ENCODE peak calls at places on chromosome 6, in four cellular contexts. One of them, this sample, is unnamed.

GRCh38 chr6:32113386-32114352 is 4.5 kb upstream of the TNXB start:
- DNase-seq in NCI-H1105: no peak
- DNase-seq in CD8-positive, alpha-beta T cell: no peak
- DNase-seq in NAMALWA: no peak
- DNase-seq in this sample: no peak

GRCh38 chr6:21732731-21733130 is 139.2 kb downstream of the SOX4 start:
- DNase-seq in NAMALWA: no peak
- DNase-seq in NCI-H1105: no peak
- DNase-seq in CD8-positive, alpha-beta T cell: no peak
- DNase-seq in this sample: no peak

GRCh38 chr6:165181951-165182414 is 127.4 kb downstream of the C6orf118 start:
- DNase-seq in CD8-positive, alpha-beta T cell: no peak
- DNase-seq in NCI-H1105: no peak
- DNase-seq in NAMALWA: no peak
- DNase-seq in this sample: peak

GRCh38 chr6:16267428-16268263 is 29.3 kb downstream of the GMPR start:
- DNase-seq in CD8-positive, alpha-beta T cell: no peak
- DNase-seq in NCI-H1105: no peak
- DNase-seq in NAMALWA: no peak
- DNase-seq in this sample: no peak

GRCh38 chr6:40956871-40957270 is 82.2 kb downstream of the UNC5CL start:
- DNase-seq in NCI-H1105: no peak
- DNase-seq in NAMALWA: no peak
- DNase-seq in CD8-positive, alpha-beta T cell: no peak
- DNase-seq in this sample: no peak

GRCh38 chr6:147043994-147044477 is 160.2 kb upstream of the STXBP5 start:
- DNase-seq in CD8-positive, alpha-beta T cell: no peak
- DNase-seq in NAMALWA: no peak
- DNase-seq in NCI-H1105: no peak
- DNase-seq in this sample: no peak

GRCh38 chr6:129748212-129748900 is 38.4 kb upstream of the ARHGAP18 start:
- DNase-seq in NAMALWA: peak
- DNase-seq in NCI-H1105: no peak
- DNase-seq in CD8-positive, alpha-beta T cell: peak
- DNase-seq in this sample: peak

GRCh38 chr6:148002067-148002466 is 340.6 kb upstream of the SASH1 start:
- DNase-seq in NCI-H1105: no peak
- DNase-seq in CD8-positive, alpha-beta T cell: no peak
- DNase-seq in NAMALWA: no peak
- DNase-seq in this sample: no peak

GRCh38 chr6:16766043-16766521 is 4.8 kb upstream of the ATXN1 start:
- DNase-seq in NCI-H1105: no peak
- DNase-seq in NAMALWA: no peak
- DNase-seq in CD8-positive, alpha-beta T cell: no peak
- DNase-seq in this sample: no peak

GRCh38 chr6:32973934-32974333 is 5.5 kb downstream of the BRD2 start:
- DNase-seq in NAMALWA: peak
- DNase-seq in NCI-H1105: no peak
- DNase-seq in CD8-positive, alpha-beta T cell: no peak
- DNase-seq in this sample: no peak

GRCh38 chr6:92756912-92757311 is 662.4 kb downstream of the EPHA7 start:
- DNase-seq in NCI-H1105: no peak
- DNase-seq in CD8-positive, alpha-beta T cell: no peak
- DNase-seq in NAMALWA: no peak
- DNase-seq in this sample: no peak

GRCh38 chr6:168607272-168608112 is 166.5 kb downstream of the SMOC2 start:
- DNase-seq in NCI-H1105: peak
- DNase-seq in CD8-positive, alpha-beta T cell: no peak
- DNase-seq in NAMALWA: no peak
- DNase-seq in this sample: no peak

GRCh38 chr6:106870824-106871300 is 103.7 kb downstream of the CD24 start:
- DNase-seq in NAMALWA: no peak
- DNase-seq in CD8-positive, alpha-beta T cell: no peak
- DNase-seq in NCI-H1105: no peak
- DNase-seq in this sample: no peak

GRCh38 chr6:131063764-131064272 is 773 bp upstream of the EPB41L2 start:
- DNase-seq in NCI-H1105: no peak
- DNase-seq in CD8-positive, alpha-beta T cell: no peak
- DNase-seq in NAMALWA: peak
- DNase-seq in this sample: no peak

GRCh38 chr6:293185-294174 is 1.2 kb downstream of the DUSP22 start:
- DNase-seq in CD8-positive, alpha-beta T cell: peak
- DNase-seq in NAMALWA: peak
- DNase-seq in NCI-H1105: no peak
- DNase-seq in this sample: no peak

GRCh38 chr6:150899231-150899630 is 33.7 kb downstream of the MTHFD1L start:
- DNase-seq in CD8-positive, alpha-beta T cell: no peak
- DNase-seq in NAMALWA: no peak
- DNase-seq in NCI-H1105: no peak
- DNase-seq in this sample: no peak

GRCh38 chr6:124536157-124536556 is 426.1 kb upstream of the RNF217 start:
- DNase-seq in CD8-positive, alpha-beta T cell: no peak
- DNase-seq in NCI-H1105: no peak
- DNase-seq in NAMALWA: no peak
- DNase-seq in this sample: no peak

GRCh38 chr6:30260036-30260504 is 46.9 kb upstream of the TRIM26 start:
- DNase-seq in NCI-H1105: no peak
- DNase-seq in CD8-positive, alpha-beta T cell: peak
- DNase-seq in NAMALWA: no peak
- DNase-seq in this sample: peak

GRCh38 chr6:14396826-14397517 is 279.4 kb downstream of the CD83 start:
- DNase-seq in NCI-H1105: no peak
- DNase-seq in NAMALWA: peak
- DNase-seq in CD8-positive, alpha-beta T cell: no peak
- DNase-seq in this sample: peak

GRCh38 chr6:15230827-15231226 is 15.0 kb upstream of the JARID2 start:
- DNase-seq in CD8-positive, alpha-beta T cell: no peak
- DNase-seq in NAMALWA: no peak
- DNase-seq in NCI-H1105: no peak
- DNase-seq in this sample: no peak

GRCh38 chr6:53055873-53056272 is 9.3 kb upstream of the FBXO9 start:
- DNase-seq in NAMALWA: no peak
- DNase-seq in NCI-H1105: no peak
- DNase-seq in CD8-positive, alpha-beta T cell: no peak
- DNase-seq in this sample: no peak

GRCh38 chr6:106128981-106129761 is 43.0 kb downstream of the PRDM1 start:
- DNase-seq in NAMALWA: no peak
- DNase-seq in CD8-positive, alpha-beta T cell: no peak
- DNase-seq in NCI-H1105: no peak
- DNase-seq in this sample: no peak

GRCh38 chr6:121430514-121431460 is 4.7 kb upstream of the GJA1 start:
- DNase-seq in NAMALWA: no peak
- DNase-seq in CD8-positive, alpha-beta T cell: no peak
- DNase-seq in NCI-H1105: peak
- DNase-seq in this sample: no peak

GRCh38 chr6:24431045-24431451 is 28.3 kb downstream of the MRS2 start:
- DNase-seq in NCI-H1105: peak
- DNase-seq in CD8-positive, alpha-beta T cell: no peak
- DNase-seq in NAMALWA: peak
- DNase-seq in this sample: no peak

GRCh38 chr6:150169609-150170008 is 26.8 kb downstream of the PPP1R14C start:
- DNase-seq in NAMALWA: no peak
- DNase-seq in NCI-H1105: no peak
- DNase-seq in CD8-positive, alpha-beta T cell: no peak
- DNase-seq in this sample: no peak

GRCh38 chr6:167855825-167856425 is 29.2 kb downstream of the AFDN start:
- DNase-seq in NCI-H1105: no peak
- DNase-seq in NAMALWA: no peak
- DNase-seq in CD8-positive, alpha-beta T cell: no peak
- DNase-seq in this sample: no peak

GRCh38 chr6:31729979-31730630 is 1.0 kb upstream of the DDAH2 start:
- DNase-seq in CD8-positive, alpha-beta T cell: peak
- DNase-seq in NCI-H1105: peak
- DNase-seq in NAMALWA: peak
- DNase-seq in this sample: peak

GRCh38 chr6:17473554-17473953 is 80.2 kb downstream of the CAP2 start:
- DNase-seq in NAMALWA: no peak
- DNase-seq in NCI-H1105: peak
- DNase-seq in CD8-positive, alpha-beta T cell: no peak
- DNase-seq in this sample: no peak

GRCh38 chr6:114024746-114025145 is 53.8 kb upstream of the HDAC2 start:
- DNase-seq in NCI-H1105: no peak
- DNase-seq in NAMALWA: no peak
- DNase-seq in CD8-positive, alpha-beta T cell: no peak
- DNase-seq in this sample: no peak

GRCh38 chr6:82144852-82145332 is 102.7 kb downstream of the IBTK start:
- DNase-seq in NCI-H1105: no peak
- DNase-seq in NAMALWA: no peak
- DNase-seq in CD8-positive, alpha-beta T cell: no peak
- DNase-seq in this sample: no peak

GRCh38 chr6:142355481-142356174 is 53.8 kb downstream of the ADGRG6 start:
- DNase-seq in NCI-H1105: no peak
- DNase-seq in NAMALWA: peak
- DNase-seq in CD8-positive, alpha-beta T cell: no peak
- DNase-seq in this sample: no peak

GRCh38 chr6:36969240-36969691 is 14.7 kb downstream of the PI16 start:
- DNase-seq in NCI-H1105: no peak
- DNase-seq in CD8-positive, alpha-beta T cell: no peak
- DNase-seq in NAMALWA: no peak
- DNase-seq in this sample: no peak